ENCODE peak calls at places on chromosomes 13 and 19, in five cellular contexts. S is hepatic stellate cell; V is stimulated activated CD8-positive, alpha-beta memory T cell treated with anti-CD3 and anti-CD28 coated beads, Interleukin-15, amount 100 ng/mL, for 1 hour; Q is activated CD4-positive, CD25-positive, alpha-beta regulatory T cell; O is fibroblast of mammary gland. E is an unnamed sample.

GRCh38 chr19:4376991-4377781 is 23.2 kb downstream of the SH3GL1 start:
- DNase-seq in S (no peak), V (no peak), Q (no peak), O (peak), E (no peak)

GRCh38 chr13:112335135-112335534 is 41.0 kb upstream of the SPACA7 start:
- DNase-seq in S (no peak), V (no peak), Q (no peak), O (no peak), E (no peak)

GRCh38 chr19:4732680-4733114 is 9.1 kb upstream of the DPP9 start:
- DNase-seq in S (peak), V (peak), Q (no peak), O (peak), E (peak)

GRCh38 chr13:30045916-30046704 is 195.7 kb upstream of the UBL3 start:
- DNase-seq in S (peak), V (no peak), Q (no peak), O (peak), E (no peak)

GRCh38 chr19:2061936-2062729 is 11.1 kb upstream of the MKNK2 start:
- DNase-seq in S (no peak), V (no peak), Q (no peak), O (no peak), E (no peak)

GRCh38 chr13:35252536-35253205 is 223.8 kb downstream of the MAB21L1 start:
- DNase-seq in S (no peak), V (no peak), Q (no peak), O (no peak), E (no peak)

GRCh38 chr19:5074830-5075394 is 106.0 kb downstream of the KDM4B start:
- DNase-seq in S (no peak), V (no peak), Q (no peak), O (no peak), E (peak)

GRCh38 chr13:94798738-94799137 is 86.4 kb upstream of the SOX21 start:
- DNase-seq in S (no peak), V (no peak), Q (no peak), O (no peak), E (no peak)

GRCh38 chr13:40565282-40566148 is 100.9 kb downstream of the FOXO1 start:
- DNase-seq in S (no peak), V (no peak), Q (no peak), O (peak), E (no peak)

GRCh38 chr13:67736646-67737420 is 506.7 kb upstream of the PCDH9 start:
- DNase-seq in S (no peak), V (no peak), Q (no peak), O (peak), E (no peak)

GRCh38 chr13:108377646-108378206 is 108.2 kb downstream of the TNFSF13B start:
- DNase-seq in S (no peak), V (no peak), Q (no peak), O (no peak), E (no peak)

GRCh38 chr13:58081301-58081820 is 449.8 kb downstream of the PCDH17 start:
- DNase-seq in S (no peak), V (no peak), Q (no peak), O (no peak), E (no peak)

GRCh38 chr19:7104783-7105447 is 35.4 kb downstream of the ZNF557 start:
- DNase-seq in S (no peak), V (no peak), Q (no peak), O (no peak), E (no peak)

GRCh38 chr19:16014923-16015804 is 61.1 kb upstream of the TPM4 start:
- DNase-seq in S (no peak), V (no peak), Q (no peak), O (no peak), E (no peak)

GRCh38 chr19:2202366-2202765 is 33.8 kb downstream of the PLEKHJ1 start:
- DNase-seq in S (no peak), V (no peak), Q (no peak), O (no peak), E (no peak)

GRCh38 chr13:111217661-111218060 is 102.6 kb downstream of the ARHGEF7 start:
- DNase-seq in S (no peak), V (no peak), Q (no peak), O (peak), E (no peak)

GRCh38 chr19:4633140-4633967 is 6.0 kb upstream of the TNFAIP8L1 start:
- DNase-seq in S (peak), V (no peak), Q (no peak), O (peak), E (peak)

GRCh38 chr19:29318581-29318980 is 105.6 kb upstream of the UQCRFS1 start:
- DNase-seq in S (no peak), V (no peak), Q (no peak), O (no peak), E (no peak)

GRCh38 chr13:47216176-47216822 is 319.4 kb upstream of the HTR2A start:
- DNase-seq in S (no peak), V (no peak), Q (no peak), O (peak), E (no peak)

GRCh38 chr13:71290963-71291937 is 575.8 kb downstream of the DACH1 start:
- DNase-seq in S (peak), V (peak), Q (no peak), O (peak), E (peak)

GRCh38 chr13:97382276-97382675 is 51.7 kb upstream of the RAP2A start:
- DNase-seq in S (no peak), V (no peak), Q (no peak), O (no peak), E (no peak)

GRCh38 chr19:22806418-22806817 is 22.5 kb upstream of the ZNF99 start:
- DNase-seq in S (no peak), V (no peak), Q (no peak), O (no peak), E (no peak)

E was measured in activated naive CD8-positive, alpha-beta T cell treated with anti-CD3 and anti-CD28 coated beads, Interleukin-2, amount 10 ng/mL, durations not matched to agents 7 days and 5 days.